ENCODE peak calls at places on chromosomes 3 and 15, in eight cellular contexts. One of them, this sample, is unnamed. For H3K36me3, the result is how much of the 10 kb centered on the place peaks cover.

GRCh38 chr3:99645277-99646106 is 7.1 kb downstream of the COL8A1 start:
- DNase-seq in heart left ventricle: no peak
- DNase-seq in pancreas: no peak
- DNase-seq in cardiac muscle cell: peak
- DNase-seq in adrenal gland: no peak
- DNase-seq in fibroblast of lung: peak
- DNase-seq in HCT116: peak
- DNase-seq in PC-3: peak
- DNase-seq in this sample: no peak

GRCh38 chr3:58161435-58162398 is 49.1 kb downstream of the DNASE1L3 start:
- DNase-seq in adrenal gland: peak
- DNase-seq in PC-3: peak
- DNase-seq in heart left ventricle: peak
- DNase-seq in pancreas: peak
- DNase-seq in HCT116: peak
- DNase-seq in cardiac muscle cell: peak
- DNase-seq in fibroblast of lung: peak
- DNase-seq in this sample: peak

GRCh38 chr3:188153498-188153948 is 434 bp upstream of the LPP start:
- DNase-seq in HCT116: peak
- DNase-seq in fibroblast of lung: peak
- DNase-seq in PC-3: peak
- DNase-seq in heart left ventricle: peak
- DNase-seq in adrenal gland: peak
- DNase-seq in pancreas: peak
- DNase-seq in cardiac muscle cell: peak
- DNase-seq in this sample: peak

GRCh38 chr3:111073186-111073585 is 1.6 kb downstream of the NECTIN3 start:
- DNase-seq in HCT116: no peak
- DNase-seq in adrenal gland: no peak
- DNase-seq in fibroblast of lung: peak
- DNase-seq in PC-3: peak
- DNase-seq in heart left ventricle: no peak
- DNase-seq in pancreas: no peak
- DNase-seq in cardiac muscle cell: peak
- DNase-seq in this sample: no peak

GRCh38 chr15:70478251-70478990 is 284.9 kb downstream of the UACA start:
- DNase-seq in pancreas: no peak
- DNase-seq in HCT116: no peak
- DNase-seq in fibroblast of lung: no peak
- DNase-seq in heart left ventricle: no peak
- DNase-seq in adrenal gland: peak
- DNase-seq in cardiac muscle cell: no peak
- DNase-seq in PC-3: no peak
- DNase-seq in this sample: peak

GRCh38 chr3:157618075-157618760 is 115.0 kb upstream of the VEPH1 start:
- DNase-seq in fibroblast of lung: peak
- DNase-seq in cardiac muscle cell: peak
- DNase-seq in adrenal gland: no peak
- DNase-seq in HCT116: peak
- DNase-seq in heart left ventricle: no peak
- DNase-seq in PC-3: peak
- DNase-seq in pancreas: no peak
- DNase-seq in this sample: no peak

GRCh38 chr3:133988631-133989161 is 41.0 kb downstream of the SLCO2A1 start:
- DNase-seq in fibroblast of lung: no peak
- DNase-seq in pancreas: no peak
- DNase-seq in cardiac muscle cell: no peak
- DNase-seq in PC-3: no peak
- DNase-seq in HCT116: no peak
- DNase-seq in heart left ventricle: no peak
- DNase-seq in adrenal gland: no peak
- DNase-seq in this sample: no peak

GRCh38 chr3:65425880-65426279 is 612.8 kb downstream of the MAGI1 start:
- DNase-seq in adrenal gland: no peak
- DNase-seq in fibroblast of lung: no peak
- DNase-seq in cardiac muscle cell: peak
- DNase-seq in pancreas: no peak
- DNase-seq in heart left ventricle: no peak
- DNase-seq in HCT116: no peak
- DNase-seq in PC-3: peak
- DNase-seq in this sample: no peak

GRCh38 chr15:23594252-23594770 is 28.8 kb downstream of the MKRN3 start:
- DNase-seq in HCT116: no peak
- DNase-seq in heart left ventricle: no peak
- DNase-seq in PC-3: no peak
- DNase-seq in cardiac muscle cell: no peak
- DNase-seq in pancreas: no peak
- DNase-seq in fibroblast of lung: no peak
- DNase-seq in adrenal gland: no peak
- DNase-seq in this sample: no peak

GRCh38 chr15:55170361-55170760 is 26.4 kb downstream of the RSL24D1 start:
- DNase-seq in pancreas: no peak
- DNase-seq in HCT116: no peak
- DNase-seq in PC-3: no peak
- DNase-seq in fibroblast of lung: no peak
- DNase-seq in heart left ventricle: no peak
- DNase-seq in cardiac muscle cell: no peak
- DNase-seq in adrenal gland: no peak
- DNase-seq in this sample: no peak

GRCh38 chr15:71538922-71539321 is 271.4 kb upstream of the NR2E3 start:
- DNase-seq in cardiac muscle cell: no peak
- DNase-seq in PC-3: no peak
- DNase-seq in pancreas: no peak
- DNase-seq in heart left ventricle: no peak
- DNase-seq in HCT116: no peak
- DNase-seq in adrenal gland: no peak
- DNase-seq in fibroblast of lung: no peak
- DNase-seq in this sample: no peak

GRCh38 chr3:99895706-99896441 is 78.2 kb downstream of the CMSS1 start:
- DNase-seq in fibroblast of lung: peak
- DNase-seq in cardiac muscle cell: peak
- DNase-seq in PC-3: peak
- DNase-seq in adrenal gland: no peak
- DNase-seq in heart left ventricle: no peak
- DNase-seq in HCT116: peak
- DNase-seq in pancreas: no peak
- DNase-seq in this sample: no peak

GRCh38 chr3:177753498-177754155 is 556.3 kb upstream of the TBL1XR1 start:
- DNase-seq in pancreas: no peak
- DNase-seq in adrenal gland: peak
- DNase-seq in HCT116: no peak
- DNase-seq in heart left ventricle: peak
- DNase-seq in fibroblast of lung: peak
- DNase-seq in cardiac muscle cell: peak
- DNase-seq in PC-3: peak
- DNase-seq in this sample: peak

GRCh38 chr15:67130673-67131601 is 65.5 kb downstream of the SMAD3 start:
- DNase-seq in pancreas: no peak
- DNase-seq in PC-3: no peak
- DNase-seq in adrenal gland: no peak
- DNase-seq in fibroblast of lung: no peak
- DNase-seq in HCT116: no peak
- DNase-seq in heart left ventricle: no peak
- DNase-seq in cardiac muscle cell: peak
- DNase-seq in this sample: peak

GRCh38 chr3:88131695-88132094 is 18.1 kb upstream of the C3orf38 start:
- DNase-seq in fibroblast of lung: peak
- DNase-seq in adrenal gland: no peak
- DNase-seq in HCT116: no peak
- DNase-seq in cardiac muscle cell: no peak
- DNase-seq in PC-3: no peak
- DNase-seq in pancreas: no peak
- DNase-seq in heart left ventricle: no peak
- DNase-seq in this sample: no peak

GRCh38 chr15:54120949-54121463 is 142.8 kb downstream of the UNC13C start:
- DNase-seq in cardiac muscle cell: no peak
- DNase-seq in adrenal gland: no peak
- DNase-seq in heart left ventricle: no peak
- DNase-seq in pancreas: no peak
- DNase-seq in HCT116: no peak
- DNase-seq in fibroblast of lung: no peak
- DNase-seq in PC-3: no peak
- DNase-seq in this sample: no peak

GRCh38 chr3:55434789-55435188 is 52.3 kb downstream of the WNT5A start:
- DNase-seq in heart left ventricle: no peak
- DNase-seq in cardiac muscle cell: peak
- DNase-seq in adrenal gland: no peak
- DNase-seq in PC-3: peak
- DNase-seq in fibroblast of lung: no peak
- DNase-seq in HCT116: no peak
- DNase-seq in pancreas: no peak
- DNase-seq in this sample: no peak

DNA sequence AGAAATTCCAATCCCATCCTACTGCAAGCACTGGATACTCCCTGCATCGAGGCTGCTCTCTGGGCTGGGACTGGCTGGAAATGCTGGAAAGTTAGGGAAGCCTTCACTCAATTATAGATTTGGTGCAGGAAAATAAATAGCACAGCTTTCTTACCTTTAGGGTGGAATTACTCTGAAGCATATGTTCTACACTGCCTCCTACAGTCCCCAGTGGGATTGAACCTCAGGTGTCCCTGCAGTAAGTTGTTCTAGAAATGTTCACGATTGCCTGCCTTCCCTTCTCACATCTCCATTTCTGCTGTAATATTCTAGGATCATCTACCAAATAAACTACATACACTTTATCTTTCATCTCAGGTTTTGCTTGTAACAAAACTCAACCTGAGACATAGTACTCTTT is 536.7 kb upstream of the LMCD1 start:
- DNase-seq in adrenal gland: no peak
- DNase-seq in cardiac muscle cell: no peak
- DNase-seq in PC-3: no peak
- DNase-seq in HCT116: no peak
- DNase-seq in heart left ventricle: no peak
- DNase-seq in fibroblast of lung: no peak
- DNase-seq in pancreas: no peak
- DNase-seq in this sample: no peak
- TF ChIP-seq CTCF in adrenal gland: no peak
- TF ChIP-seq CTCF in cardiac muscle cell: no peak
- TF ChIP-seq CTCF in PC-3: no peak
- TF ChIP-seq CTCF in HCT116: no peak
- TF ChIP-seq CTCF in heart left ventricle: no peak
- TF ChIP-seq CTCF in fibroblast of lung: no peak
- TF ChIP-seq CTCF in pancreas: no peak
- TF ChIP-seq CTCF in this sample: no peak

GRCh38 chr15:68352401-68353062 is 75.0 kb downstream of the FEM1B start:
- DNase-seq in fibroblast of lung: peak
- DNase-seq in adrenal gland: peak
- DNase-seq in cardiac muscle cell: peak
- DNase-seq in HCT116: peak
- DNase-seq in pancreas: no peak
- DNase-seq in heart left ventricle: peak
- DNase-seq in PC-3: peak
- DNase-seq in this sample: peak

GRCh38 chr15:68356778-68357177 is 75.2 kb downstream of the ITGA11 start:
- DNase-seq in heart left ventricle: no peak
- DNase-seq in adrenal gland: no peak
- DNase-seq in pancreas: no peak
- DNase-seq in HCT116: no peak
- DNase-seq in fibroblast of lung: no peak
- DNase-seq in cardiac muscle cell: no peak
- DNase-seq in PC-3: no peak
- DNase-seq in this sample: no peak

GRCh38 chr15:68354923-68355322 is 77.0 kb downstream of the ITGA11 start:
- DNase-seq in PC-3: peak
- DNase-seq in cardiac muscle cell: peak
- DNase-seq in pancreas: no peak
- DNase-seq in heart left ventricle: no peak
- DNase-seq in fibroblast of lung: peak
- DNase-seq in HCT116: peak
- DNase-seq in adrenal gland: no peak
- DNase-seq in this sample: no peak

GRCh38 chr15:68353418-68354145 is 76.0 kb downstream of the FEM1B start:
- DNase-seq in fibroblast of lung: peak
- DNase-seq in cardiac muscle cell: no peak
- DNase-seq in pancreas: no peak
- DNase-seq in PC-3: peak
- DNase-seq in adrenal gland: no peak
- DNase-seq in HCT116: no peak
- DNase-seq in heart left ventricle: peak
- DNase-seq in this sample: no peak

GRCh38 chr15:68354268-68354667 is 76.7 kb downstream of the FEM1B start:
- DNase-seq in PC-3: no peak
- DNase-seq in fibroblast of lung: peak
- DNase-seq in pancreas: no peak
- DNase-seq in cardiac muscle cell: no peak
- DNase-seq in HCT116: no peak
- DNase-seq in heart left ventricle: no peak
- DNase-seq in adrenal gland: no peak
- DNase-seq in this sample: no peak
- H3K27ac ChIP-seq in PC-3: peak
- H3K27ac ChIP-seq in fibroblast of lung: no peak
- H3K27ac ChIP-seq in pancreas: no peak
- H3K27ac ChIP-seq in cardiac muscle cell: no peak
- H3K27ac ChIP-seq in HCT116: peak
- H3K27ac ChIP-seq in heart left ventricle: no peak
- H3K27ac ChIP-seq in adrenal gland: no peak
- H3K27ac ChIP-seq in this sample: no peak

GRCh38 chr3:194647747-194648146 is 14.5 kb upstream of the TMEM44 start:
- DNase-seq in PC-3: no peak
- DNase-seq in cardiac muscle cell: no peak
- DNase-seq in heart left ventricle: no peak
- DNase-seq in pancreas: no peak
- DNase-seq in adrenal gland: no peak
- DNase-seq in fibroblast of lung: no peak
- DNase-seq in HCT116: no peak
- DNase-seq in this sample: no peak
- H3K36me3 ChIP-seq in PC-3: half or more
- H3K36me3 ChIP-seq in cardiac muscle cell: half or more
- H3K36me3 ChIP-seq in heart left ventricle: half or more
- H3K36me3 ChIP-seq in pancreas: under half
- H3K36me3 ChIP-seq in adrenal gland: half or more
- H3K36me3 ChIP-seq in fibroblast of lung: under half
- H3K36me3 ChIP-seq in HCT116: half or more
- H3K36me3 ChIP-seq in this sample: under half

GRCh38 chr3:98453827-98454226 is 9.2 kb upstream of the OR5K1 start:
- DNase-seq in cardiac muscle cell: no peak
- DNase-seq in adrenal gland: no peak
- DNase-seq in fibroblast of lung: no peak
- DNase-seq in pancreas: no peak
- DNase-seq in heart left ventricle: no peak
- DNase-seq in PC-3: no peak
- DNase-seq in HCT116: no peak
- DNase-seq in this sample: no peak

GRCh38 chr3:98462901-98463300 is at the start of gene OR5K1:
- DNase-seq in pancreas: no peak
- DNase-seq in heart left ventricle: no peak
- DNase-seq in PC-3: no peak
- DNase-seq in cardiac muscle cell: no peak
- DNase-seq in adrenal gland: no peak
- DNase-seq in HCT116: no peak
- DNase-seq in fibroblast of lung: no peak
- DNase-seq in this sample: no peak

GRCh38 chr3:98454929-98455328 is 8.1 kb upstream of the OR5K1 start:
- DNase-seq in cardiac muscle cell: no peak
- DNase-seq in HCT116: no peak
- DNase-seq in fibroblast of lung: no peak
- DNase-seq in heart left ventricle: no peak
- DNase-seq in adrenal gland: no peak
- DNase-seq in PC-3: no peak
- DNase-seq in pancreas: no peak
- DNase-seq in this sample: no peak

GRCh38 chr3:98460220-98460619 is 2.8 kb upstream of the OR5K1 start:
- DNase-seq in heart left ventricle: no peak
- DNase-seq in cardiac muscle cell: no peak
- DNase-seq in PC-3: no peak
- DNase-seq in pancreas: no peak
- DNase-seq in adrenal gland: no peak
- DNase-seq in HCT116: no peak
- DNase-seq in fibroblast of lung: no peak
- DNase-seq in this sample: no peak

GRCh38 chr3:98457543-98457942 is 5.5 kb upstream of the OR5K1 start:
- DNase-seq in adrenal gland: no peak
- DNase-seq in PC-3: no peak
- DNase-seq in heart left ventricle: no peak
- DNase-seq in cardiac muscle cell: no peak
- DNase-seq in pancreas: no peak
- DNase-seq in HCT116: no peak
- DNase-seq in fibroblast of lung: no peak
- DNase-seq in this sample: no peak
- TF ChIP-seq CTCF in adrenal gland: no peak
- TF ChIP-seq CTCF in PC-3: peak
- TF ChIP-seq CTCF in heart left ventricle: no peak
- TF ChIP-seq CTCF in cardiac muscle cell: no peak
- TF ChIP-seq CTCF in pancreas: no peak
- TF ChIP-seq CTCF in HCT116: no peak
- TF ChIP-seq CTCF in fibroblast of lung: no peak
- TF ChIP-seq CTCF in this sample: no peak